ENCODE peak calls at places on chromosomes 5 and 9, in five cellular contexts. One of them, this sample, is unnamed.

GRCh38 chr5:163473613-163474243 is 13.3 kb downstream of the HMMR start:
- DNase-seq in fibroblast of mammary gland: peak
- DNase-seq in kidney epithelial cell: no peak
- DNase-seq in fibroblast of the aortic adventitia: peak
- DNase-seq in upper lobe of left lung: no peak
- DNase-seq in this sample: no peak

GRCh38 chr5:76439929-76440328 is 36.8 kb downstream of the IQGAP2 start:
- DNase-seq in fibroblast of the aortic adventitia: no peak
- DNase-seq in upper lobe of left lung: no peak
- DNase-seq in fibroblast of mammary gland: no peak
- DNase-seq in kidney epithelial cell: no peak
- DNase-seq in this sample: no peak

GRCh38 chr5:53027913-53028312 is 38.8 kb downstream of the ITGA2 start:
- DNase-seq in fibroblast of the aortic adventitia: peak
- DNase-seq in upper lobe of left lung: peak
- DNase-seq in kidney epithelial cell: peak
- DNase-seq in fibroblast of mammary gland: peak
- DNase-seq in this sample: no peak

GRCh38 chr5:134503088-134503936 is 22.2 kb upstream of the JADE2 start:
- DNase-seq in fibroblast of mammary gland: peak
- DNase-seq in fibroblast of the aortic adventitia: peak
- DNase-seq in kidney epithelial cell: peak
- DNase-seq in upper lobe of left lung: peak
- DNase-seq in this sample: no peak

GRCh38 chr5:9558319-9558965 is 12.6 kb upstream of the SEMA5A start:
- DNase-seq in kidney epithelial cell: no peak
- DNase-seq in fibroblast of mammary gland: no peak
- DNase-seq in fibroblast of the aortic adventitia: no peak
- DNase-seq in upper lobe of left lung: no peak
- DNase-seq in this sample: no peak

GRCh38 chr5:171901764-171902163 is 104.7 kb downstream of the FBXW11 start:
- DNase-seq in kidney epithelial cell: no peak
- DNase-seq in upper lobe of left lung: no peak
- DNase-seq in fibroblast of mammary gland: no peak
- DNase-seq in fibroblast of the aortic adventitia: no peak
- DNase-seq in this sample: no peak

GRCh38 chr5:308672-309271 is 12.7 kb upstream of the AHRR start:
- DNase-seq in kidney epithelial cell: peak
- DNase-seq in fibroblast of the aortic adventitia: peak
- DNase-seq in fibroblast of mammary gland: peak
- DNase-seq in upper lobe of left lung: no peak
- DNase-seq in this sample: no peak

GRCh38 chr5:108093186-108093585 is 288.7 kb downstream of the FBXL17 start:
- DNase-seq in fibroblast of the aortic adventitia: peak
- DNase-seq in kidney epithelial cell: no peak
- DNase-seq in fibroblast of mammary gland: peak
- DNase-seq in upper lobe of left lung: no peak
- DNase-seq in this sample: no peak

GRCh38 chr5:109767997-109768396 is 78.3 kb downstream of the MAN2A1 start:
- DNase-seq in fibroblast of mammary gland: no peak
- DNase-seq in kidney epithelial cell: no peak
- DNase-seq in upper lobe of left lung: no peak
- DNase-seq in fibroblast of the aortic adventitia: no peak
- DNase-seq in this sample: no peak

GRCh38 chr9:125525846-125526619 is 181.0 kb downstream of the MAPKAP1 start:
- DNase-seq in fibroblast of mammary gland: peak
- DNase-seq in kidney epithelial cell: no peak
- DNase-seq in upper lobe of left lung: no peak
- DNase-seq in fibroblast of the aortic adventitia: peak
- DNase-seq in this sample: no peak

GRCh38 chr9:70694758-70695157 is 280.3 kb upstream of the KLF9 start:
- DNase-seq in fibroblast of the aortic adventitia: no peak
- DNase-seq in kidney epithelial cell: no peak
- DNase-seq in upper lobe of left lung: no peak
- DNase-seq in fibroblast of mammary gland: no peak
- DNase-seq in this sample: no peak

GRCh38 chr5:25181249-25181648 is 536.5 kb upstream of the CDH10 start:
- DNase-seq in fibroblast of the aortic adventitia: no peak
- DNase-seq in kidney epithelial cell: no peak
- DNase-seq in upper lobe of left lung: no peak
- DNase-seq in fibroblast of mammary gland: no peak
- DNase-seq in this sample: no peak

GRCh38 chr5:160173-160510 is 31.2 kb upstream of the LRRC14B start:
- DNase-seq in upper lobe of left lung: peak
- DNase-seq in fibroblast of the aortic adventitia: no peak
- DNase-seq in fibroblast of mammary gland: peak
- DNase-seq in kidney epithelial cell: no peak
- DNase-seq in this sample: no peak

GRCh38 chr5:2591777-2592453 is 159.6 kb downstream of the IRX2 start:
- DNase-seq in fibroblast of the aortic adventitia: no peak
- DNase-seq in kidney epithelial cell: no peak
- DNase-seq in upper lobe of left lung: no peak
- DNase-seq in fibroblast of mammary gland: no peak
- DNase-seq in this sample: no peak

GRCh38 chr9:37165644-37166043 is 45.3 kb downstream of the ZCCHC7 start:
- DNase-seq in fibroblast of mammary gland: no peak
- DNase-seq in upper lobe of left lung: no peak
- DNase-seq in fibroblast of the aortic adventitia: no peak
- DNase-seq in kidney epithelial cell: no peak
- DNase-seq in this sample: no peak

GRCh38 chr9:71767421-71768321 is 642 bp downstream of the CEMIP2 start:
- DNase-seq in kidney epithelial cell: no peak
- DNase-seq in upper lobe of left lung: no peak
- DNase-seq in fibroblast of the aortic adventitia: peak
- DNase-seq in fibroblast of mammary gland: peak
- DNase-seq in this sample: peak

GRCh38 chr9:105245720-105246161 is 1.3 kb downstream of the SLC44A1 start:
- DNase-seq in fibroblast of mammary gland: no peak
- DNase-seq in upper lobe of left lung: no peak
- DNase-seq in kidney epithelial cell: no peak
- DNase-seq in fibroblast of the aortic adventitia: peak
- DNase-seq in this sample: no peak

GRCh38 chr9:95080961-95081658 is 236.4 kb downstream of the FANCC start:
- DNase-seq in fibroblast of mammary gland: no peak
- DNase-seq in fibroblast of the aortic adventitia: no peak
- DNase-seq in kidney epithelial cell: no peak
- DNase-seq in upper lobe of left lung: peak
- DNase-seq in this sample: no peak

GRCh38 chr9:131467214-131467935 is 35.3 kb upstream of the POMT1 start:
- DNase-seq in upper lobe of left lung: no peak
- DNase-seq in fibroblast of mammary gland: no peak
- DNase-seq in fibroblast of the aortic adventitia: no peak
- DNase-seq in kidney epithelial cell: no peak
- DNase-seq in this sample: no peak

GRCh38 chr9:136056546-136057235 is 38.4 kb downstream of the NACC2 start:
- DNase-seq in upper lobe of left lung: no peak
- DNase-seq in fibroblast of mammary gland: no peak
- DNase-seq in kidney epithelial cell: no peak
- DNase-seq in fibroblast of the aortic adventitia: no peak
- DNase-seq in this sample: no peak

GRCh38 chr5:57841671-57842375 is 359.2 kb upstream of the ACTBL2 start:
- DNase-seq in kidney epithelial cell: peak
- DNase-seq in fibroblast of mammary gland: peak
- DNase-seq in fibroblast of the aortic adventitia: peak
- DNase-seq in upper lobe of left lung: no peak
- DNase-seq in this sample: peak

GRCh38 chr5:123125172-123125508 is 36.1 kb downstream of the PRDM6 start:
- DNase-seq in upper lobe of left lung: no peak
- DNase-seq in fibroblast of the aortic adventitia: no peak
- DNase-seq in fibroblast of mammary gland: peak
- DNase-seq in kidney epithelial cell: no peak
- DNase-seq in this sample: no peak

GRCh38 chr5:167899490-167899889 is 392.0 kb upstream of the WWC1 start:
- DNase-seq in upper lobe of left lung: no peak
- DNase-seq in fibroblast of the aortic adventitia: no peak
- DNase-seq in kidney epithelial cell: peak
- DNase-seq in fibroblast of mammary gland: peak
- DNase-seq in this sample: no peak

GRCh38 chr5:127980843-127981242 is 102.7 kb upstream of the SLC12A2 start:
- DNase-seq in fibroblast of the aortic adventitia: no peak
- DNase-seq in kidney epithelial cell: no peak
- DNase-seq in fibroblast of mammary gland: no peak
- DNase-seq in upper lobe of left lung: no peak
- DNase-seq in this sample: no peak

GRCh38 chr9:129866373-129867137 is 31.3 kb downstream of the USP20 start:
- DNase-seq in fibroblast of mammary gland: no peak
- DNase-seq in upper lobe of left lung: no peak
- DNase-seq in fibroblast of the aortic adventitia: no peak
- DNase-seq in kidney epithelial cell: no peak
- DNase-seq in this sample: no peak

GRCh38 chr5:81359108-81359507 is 34.8 kb downstream of the ACOT12 start:
- DNase-seq in fibroblast of the aortic adventitia: no peak
- DNase-seq in fibroblast of mammary gland: no peak
- DNase-seq in upper lobe of left lung: no peak
- DNase-seq in kidney epithelial cell: no peak
- DNase-seq in this sample: no peak

GRCh38 chr5:142915840-142916424 is 145.8 kb downstream of the ARHGAP26 start:
- DNase-seq in fibroblast of mammary gland: peak
- DNase-seq in kidney epithelial cell: no peak
- DNase-seq in fibroblast of the aortic adventitia: no peak
- DNase-seq in upper lobe of left lung: no peak
- DNase-seq in this sample: no peak

GRCh38 chr5:112921031-112921832 is 795 bp downstream of the REEP5 start:
- DNase-seq in kidney epithelial cell: no peak
- DNase-seq in fibroblast of mammary gland: peak
- DNase-seq in fibroblast of the aortic adventitia: peak
- DNase-seq in upper lobe of left lung: peak
- DNase-seq in this sample: peak
- TF ChIP-seq CTCF in kidney epithelial cell: no peak
- TF ChIP-seq CTCF in fibroblast of mammary gland: no peak
- TF ChIP-seq CTCF in fibroblast of the aortic adventitia: no peak
- TF ChIP-seq CTCF in upper lobe of left lung: no peak
- TF ChIP-seq CTCF in this sample: no peak

DNA sequence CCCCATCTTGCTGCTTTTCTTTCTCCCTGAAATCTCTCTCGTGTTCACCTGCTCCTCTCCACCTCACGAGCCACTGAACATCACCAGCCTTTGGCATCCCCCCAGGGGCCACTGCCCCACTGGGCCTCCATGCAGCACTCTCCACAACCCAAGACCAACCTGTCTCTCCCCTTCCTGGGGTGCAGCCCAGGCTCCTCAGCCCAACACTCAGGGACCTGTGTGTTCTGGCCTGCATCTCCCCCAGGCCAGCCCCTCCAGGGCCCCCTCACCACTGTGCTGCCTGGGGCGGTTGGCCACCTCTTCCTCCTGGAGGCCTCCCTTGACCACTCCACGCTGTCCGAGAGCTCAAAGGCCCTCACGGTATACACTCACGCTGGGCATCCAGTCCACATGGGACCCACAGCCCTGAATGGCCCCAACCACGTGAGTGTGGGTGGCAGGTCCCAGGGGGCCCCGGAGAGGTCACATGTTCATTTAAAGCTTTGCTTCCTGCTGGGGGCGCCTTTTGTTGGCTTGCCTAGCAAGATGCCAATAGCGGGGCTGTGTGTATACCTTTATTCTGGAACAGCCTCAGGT is 453 bp upstream of the DOK3 start:
- DNase-seq in fibroblast of the aortic adventitia: no peak
- DNase-seq in kidney epithelial cell: no peak
- DNase-seq in fibroblast of mammary gland: no peak
- DNase-seq in upper lobe of left lung: no peak
- DNase-seq in this sample: no peak
- TF ChIP-seq CTCF in fibroblast of the aortic adventitia: no peak
- TF ChIP-seq CTCF in kidney epithelial cell: no peak
- TF ChIP-seq CTCF in fibroblast of mammary gland: no peak
- TF ChIP-seq CTCF in upper lobe of left lung: no peak
- TF ChIP-seq CTCF in this sample: no peak

DNA sequence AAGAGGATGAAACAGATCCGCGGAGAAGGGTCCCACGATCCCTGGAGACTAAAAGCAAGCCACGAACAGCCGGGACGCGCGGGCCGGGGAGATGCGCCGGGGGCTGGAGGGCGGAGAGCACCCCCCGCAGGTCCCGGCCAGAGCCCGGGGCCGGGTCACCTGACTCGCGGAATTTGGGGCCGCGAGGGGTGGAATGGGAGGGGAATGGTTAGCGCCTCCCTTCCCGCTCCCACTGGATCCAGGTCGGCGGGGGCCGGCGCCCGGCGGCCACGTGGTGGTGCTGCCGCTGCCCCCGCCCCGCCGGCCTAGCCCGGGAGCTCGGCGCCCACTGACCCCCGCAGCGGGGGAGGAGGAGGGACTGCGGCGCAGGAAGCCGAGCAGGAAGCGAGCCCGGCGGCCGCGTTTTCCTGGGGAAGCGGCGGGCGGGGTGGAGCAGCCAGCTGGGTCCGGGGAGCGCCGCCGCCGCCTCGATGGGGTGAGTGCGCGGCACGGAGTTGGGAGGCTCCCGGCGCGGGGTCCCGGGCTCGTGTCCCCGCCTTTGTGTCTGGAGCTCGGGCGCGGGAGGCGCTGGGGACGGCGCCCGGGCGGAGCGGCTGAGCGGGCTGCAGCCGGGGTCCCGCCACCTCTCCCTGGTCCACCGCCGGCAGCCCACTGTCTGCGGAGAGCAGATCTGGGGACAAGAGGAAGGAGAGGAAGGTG is at the start of gene RAI14:
- DNase-seq in fibroblast of the aortic adventitia: peak
- DNase-seq in upper lobe of left lung: peak
- DNase-seq in kidney epithelial cell: no peak
- DNase-seq in fibroblast of mammary gland: peak
- DNase-seq in this sample: peak
- TF ChIP-seq CTCF in fibroblast of the aortic adventitia: no peak
- TF ChIP-seq CTCF in upper lobe of left lung: peak
- TF ChIP-seq CTCF in kidney epithelial cell: no peak
- TF ChIP-seq CTCF in fibroblast of mammary gland: no peak
- TF ChIP-seq CTCF in this sample: no peak

GRCh38 chr5:137582218-137582617 is 83.1 kb upstream of the SPOCK1 start:
- DNase-seq in kidney epithelial cell: no peak
- DNase-seq in upper lobe of left lung: no peak
- DNase-seq in fibroblast of the aortic adventitia: no peak
- DNase-seq in fibroblast of mammary gland: peak
- DNase-seq in this sample: no peak

GRCh38 chr5:137575211-137575610 is 76.1 kb upstream of the SPOCK1 start:
- DNase-seq in fibroblast of mammary gland: no peak
- DNase-seq in kidney epithelial cell: no peak
- DNase-seq in fibroblast of the aortic adventitia: no peak
- DNase-seq in upper lobe of left lung: no peak
- DNase-seq in this sample: no peak

GRCh38 chr5:137583129-137583528 is 84.0 kb upstream of the SPOCK1 start:
- DNase-seq in upper lobe of left lung: no peak
- DNase-seq in fibroblast of the aortic adventitia: no peak
- DNase-seq in fibroblast of mammary gland: no peak
- DNase-seq in kidney epithelial cell: no peak
- DNase-seq in this sample: no peak

GRCh38 chr5:137575847-137576246 is 76.7 kb upstream of the SPOCK1 start:
- DNase-seq in fibroblast of mammary gland: peak
- DNase-seq in upper lobe of left lung: no peak
- DNase-seq in kidney epithelial cell: no peak
- DNase-seq in fibroblast of the aortic adventitia: no peak
- DNase-seq in this sample: no peak

DNA sequence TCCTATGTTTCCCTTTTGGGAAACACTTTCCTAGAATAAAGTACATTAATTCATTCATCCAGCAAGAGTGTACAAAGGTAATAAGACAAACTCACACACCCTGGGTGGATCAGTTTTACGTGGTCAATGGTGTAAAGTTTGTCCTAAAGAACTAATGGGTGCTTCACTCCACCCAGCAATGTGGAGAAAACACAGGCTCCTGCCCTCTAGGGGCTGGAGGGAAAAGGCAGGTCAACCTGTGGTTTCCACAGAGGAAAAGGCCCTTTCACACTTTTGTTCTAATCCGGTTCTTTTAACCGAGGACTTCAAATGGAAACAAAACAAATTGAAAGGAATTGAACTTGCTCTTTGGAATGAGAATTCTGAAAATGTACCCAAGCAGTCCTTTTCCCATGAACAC is 80.9 kb upstream of the SPOCK1 start:
- DNase-seq in kidney epithelial cell: no peak
- DNase-seq in fibroblast of mammary gland: no peak
- DNase-seq in upper lobe of left lung: no peak
- DNase-seq in fibroblast of the aortic adventitia: no peak
- DNase-seq in this sample: no peak
- TF ChIP-seq CTCF in kidney epithelial cell: peak
- TF ChIP-seq CTCF in fibroblast of mammary gland: peak
- TF ChIP-seq CTCF in upper lobe of left lung: no peak
- TF ChIP-seq CTCF in fibroblast of the aortic adventitia: peak
- TF ChIP-seq CTCF in this sample: no peak